ENCODE peak calls at places on chromosomes 11 and 22, in six cellular contexts. One of them, this sample, is unnamed.

GRCh38 chr11:58286249-58286648 is 18.2 kb upstream of the OR10W1 start:
- DNase-seq in H9: peak; percentile 32
- DNase-seq in IMR-90: peak; percentile 60
- DNase-seq in neuronal stem cell: peak; percentile 5
- DNase-seq in H1: no peak
- DNase-seq in mesenchymal stem cell: peak; percentile 5
- DNase-seq in this sample: peak; percentile 35

GRCh38 chr11:105489431-105489830 is 120.4 kb upstream of the GRIA4 start:
- DNase-seq in H9: no peak
- DNase-seq in IMR-90: peak; percentile 22
- DNase-seq in neuronal stem cell: peak; percentile 56
- DNase-seq in H1: no peak
- DNase-seq in mesenchymal stem cell: peak; percentile 16
- DNase-seq in this sample: no peak

GRCh38 chr11:78651923-78652602 is 77.4 kb upstream of the NARS2 start:
- DNase-seq in H9: no peak
- DNase-seq in IMR-90: no peak
- DNase-seq in neuronal stem cell: no peak
- DNase-seq in H1: no peak
- DNase-seq in mesenchymal stem cell: no peak
- DNase-seq in this sample: no peak

GRCh38 chr22:22948651-22949611 is 61.3 kb downstream of the IGLL5 start:
- DNase-seq in H9: no peak
- DNase-seq in IMR-90: peak; percentile 8
- DNase-seq in neuronal stem cell: no peak
- DNase-seq in H1: no peak
- DNase-seq in mesenchymal stem cell: no peak
- DNase-seq in this sample: peak; percentile 64

GRCh38 chr11:125517116-125517804 is 21.2 kb upstream of the FEZ1 start:
- DNase-seq in H9: peak; percentile 95
- DNase-seq in IMR-90: peak; percentile 86
- DNase-seq in neuronal stem cell: peak; percentile 94
- DNase-seq in H1: peak; percentile 76
- DNase-seq in mesenchymal stem cell: peak; percentile 88
- DNase-seq in this sample: no peak

GRCh38 chr11:88035271-88035670 is 140.0 kb downstream of the RAB38 start:
- DNase-seq in H9: no peak
- DNase-seq in IMR-90: peak; percentile 43
- DNase-seq in neuronal stem cell: no peak
- DNase-seq in H1: no peak
- DNase-seq in mesenchymal stem cell: no peak
- DNase-seq in this sample: no peak

GRCh38 chr11:31641477-31642062 is 132.0 kb downstream of the ELP4 start:
- DNase-seq in H9: peak; percentile 49
- DNase-seq in IMR-90: peak; percentile 36
- DNase-seq in neuronal stem cell: peak; percentile 38
- DNase-seq in H1: peak; percentile 17
- DNase-seq in mesenchymal stem cell: peak; percentile 35
- DNase-seq in this sample: peak; percentile 65

GRCh38 chr11:38176812-38177322 is 1578.8 kb upstream of the RAG2 start:
- DNase-seq in H9: no peak
- DNase-seq in IMR-90: no peak
- DNase-seq in neuronal stem cell: no peak
- DNase-seq in H1: no peak
- DNase-seq in mesenchymal stem cell: no peak
- DNase-seq in this sample: no peak

GRCh38 chr11:11441516-11441915 is 88.5 kb upstream of the CSNK2A3 start:
- DNase-seq in H9: no peak
- DNase-seq in IMR-90: no peak
- DNase-seq in neuronal stem cell: no peak
- DNase-seq in H1: no peak
- DNase-seq in mesenchymal stem cell: no peak
- DNase-seq in this sample: no peak

GRCh38 chr11:124302756-124303155 is 11.0 kb downstream of the OR8D1 start:
- DNase-seq in H9: no peak
- DNase-seq in IMR-90: no peak
- DNase-seq in neuronal stem cell: no peak
- DNase-seq in H1: no peak
- DNase-seq in mesenchymal stem cell: peak; percentile 51
- DNase-seq in this sample: no peak

DNA sequence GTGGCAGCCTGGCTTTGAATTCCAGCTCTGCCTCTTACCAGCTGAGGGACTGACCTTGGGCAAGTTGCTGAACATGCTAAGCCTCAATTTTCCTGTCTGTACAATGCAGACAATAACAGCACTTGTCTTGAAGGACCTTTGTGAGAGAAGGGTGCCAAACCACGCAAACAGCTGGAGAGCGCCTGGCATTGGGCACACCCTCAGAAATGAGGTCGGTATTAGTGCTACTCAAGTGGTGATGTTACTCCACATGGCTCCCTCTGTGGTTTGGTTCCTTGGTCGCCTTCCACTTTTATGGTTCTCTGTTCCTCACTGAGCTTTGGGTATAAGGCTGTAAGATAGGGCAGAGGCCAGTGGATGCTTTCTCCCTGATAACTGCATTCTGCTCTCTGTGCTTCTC is 8.2 kb downstream of the UBASH3B start:
- DNase-seq in H9: no peak
- DNase-seq in IMR-90: no peak
- DNase-seq in neuronal stem cell: no peak
- DNase-seq in H1: no peak
- DNase-seq in mesenchymal stem cell: peak; percentile 34
- DNase-seq in this sample: no peak
- H3K18ac ChIP-seq in H9: no peak overlapping the region
- H3K18ac ChIP-seq in IMR-90: peak overlapping the region; percentile 14
- H3K18ac ChIP-seq in neuronal stem cell: no peak overlapping the region
- H3K18ac ChIP-seq in H1: no peak overlapping the region
- H3K18ac ChIP-seq in mesenchymal stem cell: peak overlapping the region; percentile 34
- H3K18ac ChIP-seq in this sample: no peak overlapping the region

GRCh38 chr11:111981270-111981669 is 43.9 kb upstream of the DLAT start:
- DNase-seq in H9: no peak
- DNase-seq in IMR-90: no peak
- DNase-seq in neuronal stem cell: no peak
- DNase-seq in H1: no peak
- DNase-seq in mesenchymal stem cell: no peak
- DNase-seq in this sample: no peak

GRCh38 chr11:111983187-111983986 is 41.8 kb upstream of the DLAT start:
- DNase-seq in H9: peak; percentile 90
- DNase-seq in IMR-90: peak; percentile 72
- DNase-seq in neuronal stem cell: peak; percentile 67
- DNase-seq in H1: peak; percentile 64
- DNase-seq in mesenchymal stem cell: peak; percentile 85
- DNase-seq in this sample: peak; percentile 90

GRCh38 chr11:111982532-111983186 is 42.5 kb upstream of the DLAT start:
- DNase-seq in H9: no peak
- DNase-seq in IMR-90: no peak
- DNase-seq in neuronal stem cell: no peak
- DNase-seq in H1: no peak
- DNase-seq in mesenchymal stem cell: no peak
- DNase-seq in this sample: no peak

GRCh38 chr11:111980062-111980461 is 42.9 kb downstream of the DIXDC1 start:
- DNase-seq in H9: no peak
- DNase-seq in IMR-90: no peak
- DNase-seq in neuronal stem cell: no peak
- DNase-seq in H1: no peak
- DNase-seq in mesenchymal stem cell: no peak
- DNase-seq in this sample: no peak

DNA sequence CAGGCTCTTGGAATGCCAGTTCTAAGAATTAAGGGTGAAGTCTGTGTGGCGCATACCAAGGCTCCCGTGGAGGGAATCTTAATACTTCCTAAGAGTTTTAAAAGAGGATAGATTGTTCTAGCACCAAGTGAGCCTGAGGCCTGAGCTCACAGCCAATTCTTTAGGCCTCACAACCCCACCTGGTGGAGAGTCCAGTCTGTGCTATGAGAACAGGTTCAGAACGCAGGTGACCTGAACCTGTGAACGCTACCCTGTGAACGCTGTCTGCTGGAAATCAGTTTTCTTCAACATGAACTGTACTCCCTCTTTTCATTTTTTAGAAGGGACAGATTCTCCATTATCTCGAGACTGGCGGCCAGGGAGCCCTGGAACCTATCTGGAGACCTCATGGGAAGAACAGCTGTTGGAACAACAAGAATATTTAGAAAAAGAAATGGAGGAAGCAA is 43.2 kb upstream of the DLAT start:
- DNase-seq in H9: peak; percentile 84
- DNase-seq in IMR-90: peak; percentile 43
- DNase-seq in neuronal stem cell: peak; percentile 57
- DNase-seq in H1: peak; percentile 61
- DNase-seq in mesenchymal stem cell: peak; percentile 55
- DNase-seq in this sample: peak; percentile 80
- H3K9me3 ChIP-seq in H9: no peaks in the 10 kb centered on the region
- H3K9me3 ChIP-seq in IMR-90: no peaks in the 10 kb centered on the region
- H3K9me3 ChIP-seq in neuronal stem cell: no peaks in the 10 kb centered on the region
- H3K9me3 ChIP-seq in H1: no peaks in the 10 kb centered on the region
- H3K9me3 ChIP-seq in mesenchymal stem cell: no peaks in the 10 kb centered on the region
- H3K9me3 ChIP-seq in this sample: no peaks in the 10 kb centered on the region

GRCh38 chr11:86515297-86516094 is 140.8 kb downstream of the CCDC81 start:
- DNase-seq in H9: no peak
- DNase-seq in IMR-90: peak; percentile 91
- DNase-seq in neuronal stem cell: no peak
- DNase-seq in H1: no peak
- DNase-seq in mesenchymal stem cell: peak; percentile 95
- DNase-seq in this sample: peak; percentile 69

GRCh38 chr11:86519064-86519911 is 144.6 kb downstream of the CCDC81 start:
- DNase-seq in H9: no peak
- DNase-seq in IMR-90: peak; percentile 95
- DNase-seq in neuronal stem cell: no peak
- DNase-seq in H1: no peak
- DNase-seq in mesenchymal stem cell: peak; percentile 82
- DNase-seq in this sample: peak; percentile 53

GRCh38 chr11:86517557-86517956 is 142.9 kb downstream of the CCDC81 start:
- DNase-seq in H9: no peak
- DNase-seq in IMR-90: no peak
- DNase-seq in neuronal stem cell: no peak
- DNase-seq in H1: no peak
- DNase-seq in mesenchymal stem cell: no peak
- DNase-seq in this sample: peak; percentile 92

GRCh38 chr11:86514453-86514852 is 139.8 kb downstream of the CCDC81 start:
- DNase-seq in H9: no peak
- DNase-seq in IMR-90: no peak
- DNase-seq in neuronal stem cell: no peak
- DNase-seq in H1: no peak
- DNase-seq in mesenchymal stem cell: no peak
- DNase-seq in this sample: no peak

GRCh38 chr11:86518211-86518610 is 143.5 kb downstream of the CCDC81 start:
- DNase-seq in H9: no peak
- DNase-seq in IMR-90: no peak
- DNase-seq in neuronal stem cell: no peak
- DNase-seq in H1: no peak
- DNase-seq in mesenchymal stem cell: no peak
- DNase-seq in this sample: peak; percentile 82
- H3K4me1 ChIP-seq in H9: no peaks in the 10 kb centered on the region
- H3K4me1 ChIP-seq in IMR-90: peaks cover 21% of the 10 kb centered on the region
- H3K4me1 ChIP-seq in neuronal stem cell: peaks cover 16% of the 10 kb centered on the region
- H3K4me1 ChIP-seq in H1: no peaks in the 10 kb centered on the region
- H3K4me1 ChIP-seq in mesenchymal stem cell: peaks cover 8% of the 10 kb centered on the region
- H3K4me1 ChIP-seq in this sample: peaks cover 17% of the 10 kb centered on the region

GRCh38 chr22:24154826-24155225 is 26.5 kb upstream of the SUSD2 start:
- DNase-seq in H9: no peak
- DNase-seq in IMR-90: no peak
- DNase-seq in neuronal stem cell: no peak
- DNase-seq in H1: no peak
- DNase-seq in mesenchymal stem cell: no peak
- DNase-seq in this sample: peak; percentile 52

GRCh38 chr22:24156146-24156914 is 25.0 kb upstream of the SUSD2 start:
- DNase-seq in H9: no peak
- DNase-seq in IMR-90: peak; percentile 52
- DNase-seq in neuronal stem cell: peak; percentile 35
- DNase-seq in H1: no peak
- DNase-seq in mesenchymal stem cell: peak; percentile 76
- DNase-seq in this sample: no peak

GRCh38 chr22:24155597-24156145 is 25.6 kb upstream of the SUSD2 start:
- DNase-seq in H9: peak; percentile 55
- DNase-seq in IMR-90: peak; percentile 65
- DNase-seq in neuronal stem cell: peak; percentile 30
- DNase-seq in H1: no peak
- DNase-seq in mesenchymal stem cell: peak; percentile 77
- DNase-seq in this sample: peak; percentile 53

GRCh38 chr22:24157783-24158170 is 23.5 kb upstream of the SUSD2 start:
- DNase-seq in H9: no peak
- DNase-seq in IMR-90: no peak
- DNase-seq in neuronal stem cell: no peak
- DNase-seq in H1: no peak
- DNase-seq in mesenchymal stem cell: no peak
- DNase-seq in this sample: no peak

DNA sequence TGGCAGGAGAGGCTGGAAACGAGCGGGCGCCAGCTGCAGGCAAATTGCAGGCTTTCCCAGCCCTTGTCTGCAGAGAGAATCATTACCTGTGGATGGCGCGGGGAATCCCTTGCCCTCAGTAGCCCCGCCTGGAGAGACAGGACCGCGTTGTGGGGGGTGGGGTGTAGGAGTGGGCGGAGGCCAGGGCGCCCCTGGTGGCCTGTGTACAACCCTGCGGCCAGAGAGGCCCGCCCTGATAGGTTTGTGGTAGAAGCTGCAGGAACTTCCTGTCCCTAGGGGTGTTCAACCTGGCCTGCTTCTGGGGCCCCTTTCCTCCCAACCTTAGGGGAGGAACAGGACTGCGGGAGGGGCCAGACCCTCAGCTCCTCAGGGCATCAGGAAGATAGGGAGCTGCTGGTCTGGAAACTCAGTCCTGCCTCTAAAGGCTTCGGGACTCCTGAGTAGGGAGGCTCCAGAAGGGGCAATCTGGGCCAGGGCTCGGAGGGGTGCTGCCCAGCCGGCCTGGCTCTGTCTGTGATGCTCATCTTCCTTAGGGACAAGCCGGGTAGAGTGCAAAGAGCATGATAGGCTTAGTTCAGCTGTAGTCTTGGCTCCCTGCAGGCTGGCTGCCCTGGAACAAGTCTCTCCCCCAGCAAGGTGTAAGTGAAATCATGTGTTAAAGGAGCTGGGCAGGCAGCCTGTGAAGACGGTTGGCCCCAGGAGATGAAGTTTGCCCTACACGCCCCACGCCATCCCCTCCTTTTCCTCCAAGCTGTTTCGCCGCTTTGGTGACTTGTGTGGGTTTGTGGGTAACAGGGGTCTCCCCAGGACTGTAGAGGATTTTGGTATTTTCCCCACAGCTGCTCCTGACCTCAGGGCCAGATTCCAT is 24.1 kb upstream of the SUSD2 start:
- DNase-seq in H9: peak; percentile 95
- DNase-seq in IMR-90: peak; percentile 64
- DNase-seq in neuronal stem cell: peak; percentile 77
- DNase-seq in H1: peak; percentile 80
- DNase-seq in mesenchymal stem cell: peak; percentile 86
- DNase-seq in this sample: peak; percentile 69
- H3K18ac ChIP-seq in H9: no peak overlapping the region
- H3K18ac ChIP-seq in IMR-90: peak overlapping the region; percentile 18
- H3K18ac ChIP-seq in neuronal stem cell: peak overlapping the region; percentile 55
- H3K18ac ChIP-seq in H1: no peak overlapping the region
- H3K18ac ChIP-seq in mesenchymal stem cell: peak overlapping the region; percentile 99
- H3K18ac ChIP-seq in this sample: no peak overlapping the region

DNA sequence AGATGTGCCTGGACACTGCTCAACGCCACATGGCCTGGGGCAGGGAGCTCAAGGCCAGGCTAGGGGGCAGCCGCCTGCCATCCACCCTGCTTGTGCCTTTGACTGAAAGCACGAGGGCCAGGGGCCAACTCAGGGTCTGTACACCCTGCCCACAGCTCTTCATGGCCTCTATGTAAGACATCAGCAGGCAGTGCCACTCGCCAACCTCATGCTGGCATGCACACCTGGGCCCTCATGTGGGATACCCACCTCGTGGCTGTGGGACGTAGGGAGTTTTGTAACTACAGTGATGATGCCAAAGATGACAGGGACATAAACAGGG is 25.6 kb downstream of the TBX1 start:
- DNase-seq in H9: no peak
- DNase-seq in IMR-90: no peak
- DNase-seq in neuronal stem cell: no peak
- DNase-seq in H1: no peak
- DNase-seq in mesenchymal stem cell: no peak
- DNase-seq in this sample: no peak
- H3K9me3 ChIP-seq in H9: no peaks in the 10 kb centered on the region
- H3K9me3 ChIP-seq in IMR-90: peaks cover 4% of the 10 kb centered on the region
- H3K9me3 ChIP-seq in neuronal stem cell: peaks cover 15% of the 10 kb centered on the region
- H3K9me3 ChIP-seq in H1: no peaks in the 10 kb centered on the region
- H3K9me3 ChIP-seq in mesenchymal stem cell: peaks cover 14% of the 10 kb centered on the region
- H3K9me3 ChIP-seq in this sample: peaks cover 2% of the 10 kb centered on the region